ENCODE peak calls at places on chromosomes 7 and 10, in ten cellular contexts. R is astrocyte of the cerebellum, Q is H9, D is nephron progenitor cell, U is prostate gland, W is A549, N is GM12865, Z is neural crest cell, B is tibial nerve, L is HepG2. Y is an unnamed sample.

GRCh38 chr7:156152380-156152779 is 340.1 kb upstream of the SHH start:
- DNase-seq in D (no peak), W (no peak), Q (no peak), B (no peak), U (no peak), Z (no peak), L (no peak), R (no peak), N (no peak), Y (no peak)

GRCh38 chr10:44984671-44985101 is 6.1 kb upstream of the DEPP1 start:
- DNase-seq in U (no peak), W (no peak), Z (no peak), R (no peak), D (no peak), Q (no peak), B (no peak), N (no peak), L (no peak), Y (no peak)

GRCh38 chr7:119465798-119466305 is 807.1 kb upstream of the KCND2 start:
- DNase-seq in W (no peak), U (no peak), L (no peak), R (no peak), N (no peak), D (no peak), B (no peak), Z (no peak), Q (no peak), Y (no peak)

GRCh38 chr10:34746094-34746493 is 69.0 kb downstream of the PARD3 start:
- DNase-seq in Q (no peak), Z (no peak), W (no peak), U (no peak), N (no peak), D (no peak), L (peak; percentile 71), R (no peak), B (no peak), Y (peak; percentile 42)

GRCh38 chr7:3200504-3200903 is 100.5 kb upstream of the SDK1 start:
- DNase-seq in B (no peak), Z (no peak), Q (peak; percentile 83), R (peak; percentile 37), U (no peak), L (peak; percentile 65), W (peak; percentile 44), D (no peak), N (peak; percentile 24), Y (peak; percentile 66)

GRCh38 chr10:74544106-74544505 is 282.3 kb upstream of the KAT6B start:
- DNase-seq in Z (no peak), W (no peak), B (no peak), Q (no peak), D (no peak), N (no peak), L (no peak), U (no peak), R (no peak), Y (no peak)

GRCh38 chr7:142745783-142746182 is 3.5 kb upstream of the PRSS1 start:
- DNase-seq in W (no peak), D (no peak), N (no peak), Z (no peak), U (no peak), R (no peak), Q (no peak), B (no peak), L (no peak), Y (no peak)

GRCh38 chr10:113474756-113475155 is 78.1 kb upstream of the HABP2 start:
- DNase-seq in Q (no peak), N (no peak), L (no peak), R (no peak), W (no peak), D (no peak), B (no peak), U (no peak), Z (no peak), Y (no peak)

GRCh38 chr7:152528612-152529011 is 92.8 kb upstream of the KMT2C start:
- DNase-seq in D (no peak), Z (no peak), L (no peak), B (no peak), R (no peak), Q (no peak), U (no peak), W (no peak), N (no peak), Y (no peak)

GRCh38 chr10:91493313-91493712 is 83.2 kb downstream of the HECTD2 start:
- DNase-seq in Z (no peak), B (no peak), R (peak; percentile 16), L (peak; percentile 41), D (no peak), N (peak; percentile 14), Q (no peak), U (no peak), W (peak; percentile 15), Y (no peak)
- TF ChIP-seq CTCF in Z (peak; percentile 69), B (peak; percentile 47), R (no peak), L (peak; percentile 50), D (peak; percentile 18), N (no peak), Q (peak; percentile 57), U (peak; percentile 63), W (peak; percentile 64), Y (no peak)

DNA sequence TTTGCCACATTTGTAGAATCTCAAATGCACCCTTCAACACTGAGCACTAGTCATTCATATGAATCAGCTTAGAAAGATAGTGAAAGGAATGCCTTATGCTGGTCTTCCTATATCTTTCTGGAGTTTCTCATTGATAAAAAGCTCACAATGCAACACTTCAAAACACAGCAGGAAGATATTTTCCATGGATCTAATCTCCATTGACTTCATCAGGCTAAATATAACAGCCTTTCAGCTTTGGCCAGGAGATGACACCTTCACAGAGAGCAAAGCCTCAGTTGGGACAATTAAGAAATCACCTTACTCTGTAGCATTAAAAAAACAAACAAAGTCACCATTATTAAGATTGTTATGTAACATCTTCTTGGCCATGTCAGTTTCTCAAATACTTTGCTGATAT is 6.7 kb downstream of the NRP1 start:
- DNase-seq in L (no peak), D (no peak), U (no peak), Q (no peak), B (no peak), N (no peak), Z (no peak), W (no peak), R (no peak), Y (no peak)
- TF ChIP-seq CTCF in L (peak; percentile 22), D (no peak), U (peak; percentile 3), Q (peak; percentile 61), B (no peak), N (no peak), Z (peak; percentile 42), W (peak; percentile 50), R (peak; percentile 50), Y (no peak)

GRCh38 chr10:97903128-97904025 is 53.7 kb downstream of the GOLGA7B start:
- DNase-seq in B (no peak), W (no peak), N (no peak), Q (no peak), D (no peak), R (no peak), Z (no peak), U (no peak), L (no peak), Y (no peak)
- TF ChIP-seq CTCF in B (no peak), W (no peak), N (no peak), Q (peak; percentile 21), D (no peak), R (no peak), Z (no peak), U (no peak), L (no peak), Y (no peak)

GRCh38 chr7:2154121-2154520 is 78.6 kb downstream of the MAD1L1 start:
- DNase-seq in D (no peak), Q (no peak), L (no peak), R (no peak), B (no peak), U (no peak), Z (no peak), N (no peak), W (no peak), Y (no peak)
- TF ChIP-seq CTCF in D (no peak), Q (peak; percentile 30), L (no peak), R (no peak), B (no peak), U (no peak), Z (no peak), N (no peak), W (no peak), Y (no peak)

DNA sequence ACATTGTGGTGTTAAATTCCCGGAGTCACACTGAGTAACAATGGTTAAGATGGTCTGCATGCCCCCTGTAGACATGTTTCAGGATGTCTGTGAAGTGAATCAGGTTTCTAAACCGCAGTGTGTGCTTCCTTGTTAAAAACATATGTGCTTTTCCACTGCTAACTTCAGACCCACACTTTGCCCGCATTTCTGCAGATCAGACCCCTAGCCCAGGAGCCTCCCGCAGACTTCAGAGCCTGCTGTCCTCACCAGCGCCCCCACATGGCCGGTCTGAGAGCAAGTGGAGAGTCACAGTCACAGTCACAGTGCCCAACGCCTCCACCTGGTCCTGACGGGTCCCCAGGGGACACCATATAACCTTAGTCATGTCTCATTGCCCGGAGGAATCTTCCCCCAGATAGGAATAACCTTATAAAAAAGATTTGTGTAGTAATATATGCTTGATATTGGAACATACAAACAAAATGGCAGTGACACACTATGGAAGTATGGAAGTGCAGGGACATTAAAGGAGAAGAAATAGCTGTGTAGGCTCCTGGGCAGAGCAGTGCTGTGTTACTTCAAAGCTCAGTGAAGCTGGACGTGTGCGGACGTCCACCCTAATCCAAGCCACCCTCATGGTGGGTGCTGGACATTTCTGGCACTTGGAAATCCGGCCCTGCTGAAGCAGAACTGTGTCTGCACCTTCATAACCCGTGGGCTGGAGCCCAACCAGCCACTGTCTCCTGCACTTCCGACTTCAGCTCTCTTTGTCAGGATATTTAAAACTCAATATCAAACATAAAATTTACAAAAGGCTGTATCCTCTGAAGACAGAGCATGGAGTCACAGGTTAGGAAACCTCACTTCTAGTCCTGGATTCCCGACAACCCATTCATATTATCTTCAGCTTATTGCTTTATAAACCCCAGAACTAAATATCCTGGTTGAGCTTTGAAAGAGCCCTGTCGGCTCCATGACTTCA is 29.0 kb downstream of the GSTO2 start:
- DNase-seq in D (peak; percentile 68), W (peak; percentile 24), L (no peak), R (peak; percentile 91), U (no peak), Z (peak; percentile 37), N (no peak), Q (peak; percentile 85), B (no peak), Y (peak; percentile 13)
- TF ChIP-seq CTCF in D (peak; percentile 45), W (peak; percentile 18), L (peak; percentile 64), R (peak; percentile 86), U (no peak), Z (peak; percentile 44), N (peak; percentile 35), Q (peak; percentile 84), B (no peak), Y (no peak)

Y was measured in Calu3.